ENCODE peak calls at places on chromosomes 6 and 20, in four cellular contexts. A, I, C and O are unnamed samples.

GRCh38 chr6:89985744-89986493 is 91.7 kb downstream of the GJA10 start:
- DNase-seq in A (no peak), I (peak; percentile 45), C (no peak), O (peak; percentile 83)

GRCh38 chr20:45781391-45781931 is 10.2 kb downstream of the WFDC3 start:
- DNase-seq in A (no peak), I (no peak), C (peak; percentile 25), O (no peak)

GRCh38 chr20:57181639-57182038 is 84.8 kb downstream of the BMP7 start:
- DNase-seq in A (no peak), I (no peak), C (no peak), O (no peak)

GRCh38 chr6:3627501-3627900 is 124.0 kb downstream of the PXDC1 start:
- DNase-seq in A (no peak), I (no peak), C (no peak), O (no peak)

GRCh38 chr6:75416443-75416842 is 77.2 kb downstream of the FILIP1 start:
- DNase-seq in A (no peak), I (no peak), C (no peak), O (no peak)

GRCh38 chr6:30782425-30783014 is 38.2 kb upstream of the IER3 start:
- DNase-seq in A (no peak), I (no peak), C (no peak), O (no peak)

GRCh38 chr6:169092375-169092774 is 161.3 kb downstream of the THBS2 start:
- DNase-seq in A (no peak), I (no peak), C (no peak), O (peak; percentile 79)

GRCh38 chr6:26365633-26365995 is 616 bp downstream of the BTN3A2 start:
- DNase-seq in A (no peak), I (no peak), C (no peak), O (no peak)

GRCh38 chr20:38216736-38217595 is 43.6 kb downstream of the KIAA1755 start:
- DNase-seq in A (no peak), I (no peak), C (no peak), O (no peak)

DNA sequence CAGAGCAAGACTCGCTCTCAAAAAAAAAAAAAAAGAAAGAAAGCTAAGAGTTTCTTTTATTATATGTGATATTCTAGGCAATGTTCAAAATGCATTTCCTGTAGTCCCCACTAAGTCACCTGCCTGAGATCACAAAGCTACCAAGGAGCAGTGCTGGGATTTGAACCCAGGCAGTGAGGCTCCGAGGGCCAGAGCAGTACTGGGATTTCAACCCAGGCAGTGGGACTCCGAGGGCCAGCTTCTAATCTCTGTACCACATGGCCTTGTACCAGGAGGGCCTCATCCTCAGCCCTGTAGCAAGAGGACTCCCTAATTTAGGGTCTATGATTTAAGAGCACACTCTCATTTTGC is 39.7 kb downstream of the ZMYND8 start:
- DNase-seq in A (no peak), I (no peak), C (no peak), O (no peak)
- H3K27me3 ChIP-seq in A (no peaks in the 10 kb centered on the region), I (no peaks in the 10 kb centered on the region), C (no peaks in the 10 kb centered on the region), O (no peaks in the 10 kb centered on the region)

GRCh38 chr6:130148181-130148580 is 74.6 kb downstream of the SAMD3 start:
- DNase-seq in A (no peak), I (no peak), C (no peak), O (no peak)
- TF ChIP-seq CTCF in A (no peak), I (peak; percentile 42), C (no peak), O (peak; percentile 19)

DNA sequence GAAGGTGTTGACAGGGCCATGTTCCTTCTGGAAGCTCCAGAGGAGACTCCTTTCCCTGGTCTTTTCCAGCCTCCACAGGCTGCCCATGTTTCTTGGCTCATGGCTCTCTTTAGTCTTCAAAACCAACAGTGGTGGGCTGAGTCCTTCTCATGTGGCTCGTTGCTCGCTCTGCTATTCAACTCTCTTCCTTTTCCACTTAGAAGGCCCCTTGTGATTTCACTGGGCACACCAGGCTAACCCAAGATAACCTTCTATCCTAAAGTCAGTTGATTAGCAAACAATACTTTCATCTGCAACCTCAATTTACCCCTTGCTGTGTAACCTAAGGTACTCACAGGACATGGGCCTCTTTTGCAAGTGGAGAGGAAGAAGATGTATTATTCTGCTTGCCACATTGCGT is 79.6 kb downstream of the UTRN start:
- DNase-seq in A (no peak), I (no peak), C (no peak), O (no peak)
- H3K4me3 ChIP-seq in A (no peak overlapping the region), I (no peak overlapping the region), C (no peak overlapping the region), O (no peak overlapping the region)

GRCh38 chr6:100467144-100468012 is 2.7 kb upstream of the SIM1 start:
- DNase-seq in A (peak; percentile 56), I (no peak), C (no peak), O (no peak)

GRCh38 chr6:100465701-100466409 is 1.1 kb upstream of the SIM1 start:
- DNase-seq in A (no peak), I (no peak), C (no peak), O (no peak)

GRCh38 chr6:100466410-100467143 is 1.9 kb upstream of the SIM1 start:
- DNase-seq in A (no peak), I (no peak), C (no peak), O (no peak)

GRCh38 chr6:100468966-100469859 is 4.5 kb upstream of the SIM1 start:
- DNase-seq in A (peak; percentile 59), I (no peak), C (no peak), O (no peak)

GRCh38 chr6:100468013-100468622 is 3.4 kb upstream of the SIM1 start:
- DNase-seq in A (no peak), I (no peak), C (no peak), O (no peak)
- H3K27me3 ChIP-seq in A (peaks cover 11% of the 10 kb centered on the region), I (peaks cover 82% of the 10 kb centered on the region), C (no peaks in the 10 kb centered on the region), O (peaks cover 100% of the 10 kb centered on the region)

GRCh38 chr6:159691133-159691962 is 1.7 kb downstream of the SOD2 start:
- DNase-seq in A (no peak), I (peak; percentile 51), C (no peak), O (peak; percentile 22)
- TF ChIP-seq CTCF in A (peak; percentile 65), I (peak; percentile 87), C (peak; percentile 31), O (peak; percentile 71)

GRCh38 chr6:5992551-5993225 is 14.0 kb downstream of the NRN1 start:
- DNase-seq in A (no peak), I (no peak), C (no peak), O (no peak)
- H3K4me3 ChIP-seq in A (no peak overlapping the region), I (no peak overlapping the region), C (no peak overlapping the region), O (no peak overlapping the region)

GRCh38 chr6:1614767-1615650 is 5.3 kb downstream of the FOXC1 start:
- DNase-seq in A (no peak), I (peak; percentile 72), C (no peak), O (no peak)

GRCh38 chr6:1617466-1618304 is 8.0 kb downstream of the FOXC1 start:
- DNase-seq in A (no peak), I (no peak), C (no peak), O (no peak)

GRCh38 chr6:1616556-1617463 is 7.1 kb downstream of the FOXC1 start:
- DNase-seq in A (no peak), I (no peak), C (no peak), O (no peak)

GRCh38 chr6:1614448-1614766 is 4.7 kb downstream of the FOXC1 start:
- DNase-seq in A (no peak), I (no peak), C (no peak), O (no peak)

DNA sequence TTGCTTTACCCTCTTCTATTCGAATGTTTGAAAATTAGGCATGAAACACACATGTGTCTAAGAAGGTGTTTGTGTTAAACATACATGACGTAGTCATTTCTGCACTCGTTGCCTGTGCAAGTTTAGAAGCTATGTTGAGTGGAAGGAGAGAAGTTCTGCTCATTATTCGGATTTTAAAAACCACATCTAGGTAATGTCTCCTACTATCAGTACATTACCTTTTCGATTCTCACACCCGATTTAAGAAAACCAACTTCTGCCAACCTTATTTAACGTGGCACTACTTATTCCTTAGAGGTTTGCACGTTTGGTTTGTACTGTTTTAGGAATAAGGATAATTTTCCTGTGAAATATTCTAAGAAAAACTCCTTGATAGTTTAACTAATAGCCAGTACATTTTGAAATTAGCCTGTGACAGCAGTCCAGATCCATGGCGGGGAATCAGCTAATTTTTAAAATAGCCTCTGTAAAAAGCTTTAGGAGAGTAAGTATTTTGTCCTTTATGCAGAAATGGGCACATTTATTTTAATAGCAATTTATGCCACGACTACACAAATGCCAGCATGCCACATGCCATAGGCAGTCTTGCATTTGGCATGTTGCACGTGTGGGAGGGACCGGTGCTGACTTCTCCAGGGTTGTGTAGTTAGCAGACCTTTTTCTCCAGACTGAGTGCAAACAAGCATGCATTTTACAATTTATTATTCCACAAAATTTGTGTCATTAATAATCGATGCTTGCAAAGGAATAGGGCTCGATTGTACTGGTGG is 6.1 kb downstream of the FOXC1 start:
- DNase-seq in A (no peak), I (no peak), C (no peak), O (no peak)
- H3K27me3 ChIP-seq in A (no peaks in the 10 kb centered on the region), I (no peaks in the 10 kb centered on the region), C (no peaks in the 10 kb centered on the region), O (peaks cover 100% of the 10 kb centered on the region)